ENCODE peak calls at places on chromosome 9, in ten cellular contexts. L is transverse colon, J is lower leg skin, R is astrocyte, Z is A673, B is neural crest cell, W is fibroblast of mammary gland, G is WTC11, E is dorsolateral prefrontal cortex, F is GM12865. I is an unnamed sample.

GRCh38 chr9:32581512-32582143 is 8.7 kb upstream of the NDUFB6 start:
- DNase-seq in E (no peak), L (no peak), F (peak; percentile 70), J (no peak), Z (peak; percentile 66), R (peak; percentile 54), W (peak; percentile 76), B (peak; percentile 37), G (no peak), I (peak; percentile 39)

GRCh38 chr9:114155263-114155966 is at the start of gene COL27A1:
- DNase-seq in G (peak; percentile 96), B (peak; percentile 94), J (peak; percentile 96), L (peak; percentile 82), F (peak; percentile 61), W (peak; percentile 73), Z (peak; percentile 91), E (peak; percentile 74), R (peak; percentile 35), I (peak; percentile 95)

GRCh38 chr9:93597871-93598646 is 21.7 kb downstream of the PHF2 start:
- DNase-seq in L (no peak), B (no peak), F (no peak), Z (no peak), G (peak; percentile 6), R (no peak), E (no peak), W (no peak), J (peak; percentile 82), I (no peak)

GRCh38 chr9:101035098-101035497 is 6.6 kb downstream of the PLPPR1 start:
- DNase-seq in F (no peak), G (no peak), R (no peak), E (no peak), Z (no peak), J (no peak), B (no peak), L (no peak), W (no peak), I (no peak)

GRCh38 chr9:115158666-115159481 is 40.9 kb upstream of the TNC start:
- DNase-seq in F (no peak), J (no peak), R (no peak), Z (no peak), L (no peak), G (no peak), E (no peak), W (peak; percentile 83), B (no peak), I (no peak)

GRCh38 chr9:3650994-3651622 is 125.3 kb upstream of the RFX3 start:
- DNase-seq in F (peak; percentile 46), L (no peak), Z (no peak), G (no peak), W (no peak), E (no peak), B (no peak), R (no peak), J (no peak), I (no peak)

GRCh38 chr9:97501177-97501971 is at the start of gene TMOD1:
- DNase-seq in Z (peak; percentile 66), J (peak; percentile 90), F (peak; percentile 88), B (no peak), W (no peak), R (peak; percentile 6), G (peak; percentile 73), L (peak; percentile 79), E (no peak), I (peak; percentile 98)

GRCh38 chr9:87428659-87429058 is 69.0 kb upstream of the DAPK1 start:
- DNase-seq in F (no peak), L (no peak), G (no peak), R (no peak), J (peak; percentile 64), Z (no peak), B (no peak), E (no peak), W (no peak), I (no peak)

GRCh38 chr9:101536351-101536750 is 2.7 kb downstream of the RNF20 start:
- DNase-seq in G (no peak), Z (no peak), W (peak; percentile 52), L (no peak), J (no peak), R (no peak), E (no peak), B (no peak), F (no peak), I (no peak)

GRCh38 chr9:114163517-114163924 is 8.2 kb downstream of the COL27A1 start:
- DNase-seq in W (peak; percentile 57), G (peak; percentile 58), R (peak; percentile 67), E (no peak), J (no peak), B (no peak), Z (no peak), F (no peak), L (no peak), I (no peak)

GRCh38 chr9:18405240-18405639 is 68.7 kb upstream of the ADAMTSL1 start:
- DNase-seq in F (no peak), L (no peak), J (no peak), Z (no peak), E (no peak), W (peak; percentile 68), G (no peak), B (no peak), R (no peak), I (no peak)

GRCh38 chr9:91422832-91423711 is 560 bp downstream of the NFIL3 start:
- DNase-seq in R (peak; percentile 79), E (peak; percentile 74), F (peak; percentile 62), L (peak; percentile 75), G (peak; percentile 48), B (peak; percentile 45), W (peak; percentile 90), Z (peak; percentile 82), J (peak; percentile 94), I (peak; percentile 80)

GRCh38 chr9:96818535-96818934 is 35.8 kb downstream of the ZNF782 start:
- DNase-seq in B (no peak), G (no peak), L (no peak), J (no peak), R (no peak), E (no peak), F (no peak), W (no peak), Z (no peak), I (no peak)

GRCh38 chr9:99138424-99139284 is 33.7 kb downstream of the TGFBR1 start:
- DNase-seq in F (no peak), E (no peak), W (no peak), B (no peak), G (no peak), Z (no peak), J (no peak), R (no peak), L (no peak), I (no peak)

GRCh38 chr9:34520096-34520495 is 2.7 kb downstream of the ENHO start:
- DNase-seq in J (no peak), Z (no peak), G (no peak), W (no peak), L (no peak), F (no peak), R (no peak), B (no peak), E (no peak), I (no peak)

GRCh38 chr9:21931428-21931827 is 62.8 kb downstream of the CDKN2A start:
- DNase-seq in F (no peak), J (no peak), Z (no peak), B (no peak), G (no peak), E (no peak), L (no peak), W (peak; percentile 20), R (no peak), I (no peak)

DNA sequence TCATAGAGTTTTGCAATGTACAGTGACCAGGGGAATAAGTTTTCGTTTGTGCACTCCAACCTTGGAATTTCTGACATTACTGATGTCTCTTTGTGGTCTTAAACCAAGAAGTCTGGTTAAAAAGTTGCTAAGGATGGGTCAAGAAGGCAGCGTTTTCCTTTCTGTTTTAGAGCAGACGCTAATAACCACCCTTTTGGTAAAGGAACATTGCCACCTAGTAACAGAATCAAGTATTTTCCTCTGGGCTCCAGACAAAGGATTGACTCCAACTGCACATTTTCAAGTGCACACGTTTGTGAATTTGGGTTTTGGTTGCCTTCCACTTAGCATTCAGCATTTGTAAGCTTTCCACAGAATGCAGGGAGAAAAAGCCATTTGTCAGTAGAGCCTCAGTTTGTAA is 22.2 kb upstream of the CEP78 start:
- DNase-seq in L (no peak), E (no peak), F (peak; percentile 24), W (peak; percentile 10), J (no peak), Z (peak; percentile 40), G (no peak), R (peak; percentile 49), B (no peak), I (no peak)
- TF ChIP-seq CTCF in L (peak; percentile 11), E (no peak), F (peak; percentile 4), W (peak; percentile 17), J (no peak), Z (peak; percentile 41), G (no peak), R (peak; percentile 17), B (peak; percentile 47), I (no peak)

DNA sequence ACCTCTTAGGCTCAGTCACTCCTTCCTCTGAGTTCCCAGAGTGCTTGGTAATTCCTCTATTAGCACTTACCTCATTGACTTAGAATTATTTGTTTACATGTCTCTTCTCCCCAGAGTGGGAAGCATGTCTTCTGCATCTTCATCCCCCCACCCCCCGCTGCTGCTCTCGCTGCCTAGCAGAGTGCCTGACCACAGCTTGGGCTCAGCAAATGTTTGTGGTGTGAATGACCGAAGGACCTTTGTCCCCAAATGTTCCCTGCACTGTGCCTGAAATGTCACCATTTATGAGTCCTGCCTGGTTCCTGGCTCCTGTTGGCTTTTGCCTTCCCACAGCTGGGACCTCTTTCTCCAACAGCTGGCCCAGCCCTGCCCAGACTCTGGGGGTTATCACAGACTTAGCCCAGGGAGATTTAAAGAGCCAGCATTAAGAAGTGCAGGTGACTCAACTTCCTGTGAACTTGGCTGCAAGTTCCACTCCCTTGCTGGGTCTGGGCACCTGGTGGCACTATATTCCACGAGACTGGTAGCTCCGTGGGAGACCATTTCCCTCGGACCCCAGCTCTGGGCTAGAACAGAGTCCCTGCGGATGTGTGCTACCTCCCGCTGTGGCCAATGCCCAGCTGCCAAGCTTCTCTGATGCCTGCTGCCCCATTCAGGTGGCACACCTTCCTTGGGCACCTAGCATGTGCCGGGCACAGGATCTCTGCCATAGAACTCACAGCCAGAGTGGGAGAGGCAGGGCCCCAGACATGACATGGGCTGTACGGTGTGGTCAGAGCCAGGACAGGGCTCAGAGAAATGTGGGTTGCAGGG is 1.8 kb upstream of the HMCN2 start:
- DNase-seq in B (no peak), E (no peak), G (no peak), R (peak; percentile 18), F (no peak), Z (no peak), J (peak; percentile 78), W (peak; percentile 12), L (no peak), I (no peak)
- TF ChIP-seq CTCF in B (no peak), E (no peak), G (no peak), R (no peak), F (no peak), Z (no peak), J (no peak), W (no peak), L (no peak), I (no peak)

GRCh38 chr9:130932220-130933069 is 6.6 kb downstream of the FIBCD1 start:
- DNase-seq in F (peak; percentile 16), G (peak; percentile 35), J (no peak), W (peak; percentile 68), E (no peak), L (no peak), R (no peak), Z (no peak), B (no peak), I (no peak)
- TF ChIP-seq CTCF in F (no peak), G (no peak), J (no peak), W (peak; percentile 19), E (no peak), L (no peak), R (no peak), Z (no peak), B (peak; percentile 20), I (no peak)

GRCh38 chr9:130893250-130894101 is 3.1 kb downstream of the QRFP start:
- DNase-seq in E (no peak), L (peak; percentile 48), R (no peak), J (no peak), W (no peak), Z (no peak), F (no peak), B (no peak), G (peak; percentile 51), I (no peak)
- TF ChIP-seq CTCF in E (no peak), L (peak; percentile 20), R (no peak), J (no peak), W (no peak), Z (no peak), F (no peak), B (no peak), G (no peak), I (no peak)